ENCODE peak calls at places on chromosome 20, in eight cellular contexts. D is A172; B is stimulated activated CD8-positive, alpha-beta memory T cell treated with anti-CD3 and anti-CD28 coated beads, Interleukin-7, amount 100 ng/mL, for 4 hours; F is HCT116; A is brain microvascular endothelial cell; N is amniotic stem cell; Y is stimulated activated naive B cell treated with anti-CD40 and anti-IgM and Interleukin-4, amounts not matched to agents 10 μg/mL and 1 μg/mL and 100 μg/mL, for 72 hours; L is activated CD8-positive, alpha-beta memory T cell treated with anti-CD3 and anti-CD28 coated beads for 48 hours. W is an unnamed sample.

GRCh38 chr20:19986419-19986818 is 30.7 kb upstream of the NAA20 start:
- DNase-seq in F (no peak), L (no peak), N (no peak), A (no peak), B (no peak), D (peak; percentile 76), Y (no peak), W (no peak)

GRCh38 chr20:54744097-54744496 is 268.7 kb downstream of the DOK5 start:
- DNase-seq in L (no peak), D (no peak), F (no peak), A (no peak), Y (no peak), B (no peak), N (no peak), W (no peak)

GRCh38 chr20:17485017-17485416 is 46.2 kb downstream of the BFSP1 start:
- DNase-seq in N (no peak), D (no peak), L (no peak), B (no peak), A (no peak), F (no peak), Y (no peak), W (no peak)

GRCh38 chr20:24949756-24950127 is 673 bp downstream of the CST7 start:
- DNase-seq in B (no peak), D (peak; percentile 17), L (no peak), A (no peak), F (no peak), N (no peak), Y (no peak), W (no peak)

GRCh38 chr20:56328861-56329260 is 29.9 kb upstream of the FAM210B start:
- DNase-seq in L (no peak), A (peak; percentile 29), F (no peak), N (no peak), B (no peak), Y (no peak), D (peak; percentile 7), W (no peak)

GRCh38 chr20:44908987-44909871 is 631 bp upstream of the PABPC1L start:
- DNase-seq in A (no peak), B (no peak), N (no peak), F (no peak), L (no peak), D (no peak), Y (no peak), W (no peak)

GRCh38 chr20:49562341-49563014 is 5.5 kb downstream of the PTGIS start:
- DNase-seq in Y (no peak), D (peak; percentile 95), N (peak; percentile 85), B (no peak), L (no peak), A (peak; percentile 77), F (peak; percentile 23), W (peak; percentile 55)

GRCh38 chr20:62415354-62416111 is 8.4 kb upstream of the CABLES2 start:
- DNase-seq in B (no peak), A (no peak), N (no peak), Y (no peak), F (no peak), D (no peak), L (no peak), W (no peak)

GRCh38 chr20:63351811-63352591 is 9.1 kb downstream of the CHRNA4 start:
- DNase-seq in Y (no peak), N (no peak), B (no peak), F (no peak), A (no peak), L (no peak), D (no peak), W (peak; percentile 79)

GRCh38 chr20:59221881-59222238 is 58.2 kb downstream of the ZNF831 start:
- DNase-seq in A (no peak), N (no peak), L (no peak), F (no peak), B (no peak), D (no peak), Y (no peak), W (no peak)

GRCh38 chr20:61146006-61146405 is 106.1 kb upstream of the CDH4 start:
- DNase-seq in L (no peak), B (no peak), Y (no peak), A (no peak), D (no peak), F (no peak), N (no peak), W (no peak)

GRCh38 chr20:1979116-1979778 is 14.6 kb downstream of the PDYN start:
- DNase-seq in D (no peak), A (no peak), F (no peak), N (no peak), B (no peak), Y (no peak), L (no peak), W (no peak)

GRCh38 chr20:16283978-16284377 is 289.3 kb downstream of the KIF16B start:
- DNase-seq in L (no peak), F (no peak), A (no peak), N (no peak), Y (no peak), B (no peak), D (no peak), W (no peak)

GRCh38 chr20:40584128-40584819 is 104.8 kb downstream of the MAFB start:
- DNase-seq in B (no peak), N (no peak), D (no peak), Y (no peak), L (no peak), F (no peak), A (no peak), W (no peak)

GRCh38 chr20:18057106-18057993 is at the start of gene OVOL2:
- DNase-seq in N (no peak), D (no peak), A (no peak), L (no peak), F (peak; percentile 60), Y (no peak), B (no peak), W (peak; percentile 83)

GRCh38 chr20:33030569-33030968 is 879 bp upstream of the BPIFB6 start:
- DNase-seq in D (no peak), L (no peak), A (no peak), B (no peak), Y (no peak), F (no peak), N (no peak), W (no peak)

GRCh38 chr20:7728373-7728772 is 211.9 kb downstream of the HAO1 start:
- DNase-seq in A (no peak), D (no peak), F (no peak), B (no peak), Y (no peak), L (no peak), N (no peak), W (no peak)

GRCh38 chr20:17799575-17799974 is 99.8 kb downstream of the BANF2 start:
- DNase-seq in N (no peak), F (no peak), D (no peak), L (no peak), B (no peak), Y (no peak), A (no peak), W (no peak)

GRCh38 chr20:56440346-56441007 is 27.9 kb upstream of the RTF2 start:
- DNase-seq in F (no peak), N (no peak), B (peak; percentile 59), A (no peak), Y (peak; percentile 27), D (no peak), L (no peak), W (no peak)

GRCh38 chr20:34045294-34045693 is 51.6 kb downstream of the RALY start:
- DNase-seq in B (no peak), F (no peak), N (no peak), D (no peak), Y (no peak), L (no peak), A (no peak), W (no peak)

GRCh38 chr20:57705103-57705899 is 4.5 kb downstream of the PMEPA1 start:
- DNase-seq in A (no peak), F (no peak), Y (no peak), B (no peak), N (no peak), D (no peak), L (no peak), W (no peak)

GRCh38 chr20:1469925-1470571 is 3.4 kb upstream of the NSFL1C start:
- DNase-seq in F (peak; percentile 79), Y (peak; percentile 41), B (no peak), D (peak; percentile 100), N (peak; percentile 96), L (no peak), A (peak; percentile 100), W (peak; percentile 83)

GRCh38 chr20:22795897-22796296 is 211.5 kb upstream of the FOXA2 start:
- DNase-seq in L (no peak), B (no peak), D (peak; percentile 99), A (peak; percentile 99), Y (no peak), F (peak; percentile 37), N (peak; percentile 89), W (no peak)

GRCh38 chr20:52496191-52496590 is 304.6 kb upstream of the ZFP64 start:
- DNase-seq in Y (no peak), L (no peak), F (no peak), D (no peak), A (no peak), B (no peak), N (no peak), W (no peak)

GRCh38 chr20:23596856-23597255 is 8.9 kb downstream of the CST9 start:
- DNase-seq in D (peak; percentile 30), L (no peak), Y (no peak), F (no peak), B (no peak), A (peak; percentile 11), N (no peak), W (no peak)

GRCh38 chr20:23143098-23143497 is 57.0 kb upstream of the CD93 start:
- DNase-seq in N (peak; percentile 73), A (peak; percentile 82), B (no peak), D (peak; percentile 93), L (no peak), F (peak; percentile 47), Y (no peak), W (no peak)

GRCh38 chr20:48425776-48426175 is 402.0 kb downstream of the PREX1 start:
- DNase-seq in L (no peak), Y (no peak), N (no peak), B (no peak), D (no peak), A (no peak), F (no peak), W (no peak)

GRCh38 chr20:55592866-55593265 is 412.5 kb downstream of the CBLN4 start:
- DNase-seq in N (no peak), F (no peak), B (no peak), A (no peak), D (no peak), Y (no peak), L (no peak), W (no peak)

GRCh38 chr20:37383229-37383989 is 37.5 kb downstream of the SRC start:
- DNase-seq in D (peak; percentile 85), L (no peak), Y (peak; percentile 52), F (peak; percentile 81), N (no peak), A (peak; percentile 21), B (no peak), W (no peak)

GRCh38 chr20:51801220-51801991 is 915 bp downstream of the SALL4 start:
- DNase-seq in A (no peak), F (no peak), D (no peak), L (no peak), B (no peak), Y (no peak), N (no peak), W (peak; percentile 59)

GRCh38 chr20:25309395-25310267 is 61.7 kb downstream of the PYGB start:
- DNase-seq in B (no peak), A (peak; percentile 87), Y (peak; percentile 26), D (peak; percentile 96), L (no peak), F (peak; percentile 65), N (peak; percentile 25), W (no peak)

GRCh38 chr20:50335105-50335504 is 144.5 kb downstream of the CEBPB start:
- DNase-seq in B (no peak), D (peak; percentile 68), Y (no peak), A (peak; percentile 27), N (no peak), L (no peak), F (peak; percentile 68), W (peak; percentile 51)

GRCh38 chr20:1033751-1034419 is 31.8 kb upstream of the RSPO4 start:
- DNase-seq in A (no peak), F (no peak), D (no peak), L (no peak), B (no peak), N (no peak), Y (peak; percentile 75), W (no peak)

GRCh38 chr20:57531986-57532566 is 7.1 kb upstream of the CTCFL start:
- DNase-seq in F (no peak), L (no peak), D (no peak), N (no peak), B (no peak), Y (no peak), A (no peak), W (no peak)